ENCODE peak calls at places on chromosomes 11 and 22, in five cellular contexts. D is HFFc6; G is CD8-positive, alpha-beta memory T cell; I is NCI-H1105; J is endodermal cell. F is an unnamed sample.

GRCh38 chr22:25745341-25746011 is 3.5 kb downstream of the MYO18B start:
- DNase-seq in D (no peak), G (no peak), I (no peak), J (no peak), F (no peak)

GRCh38 chr11:134691474-134691873 is 279.4 kb upstream of the B3GAT1 start:
- DNase-seq in D (no peak), G (no peak), I (no peak), J (no peak), F (no peak)

GRCh38 chr22:41487037-41487963 is 18.4 kb downstream of the ACO2 start:
- DNase-seq in D (no peak), G (no peak), I (no peak), J (no peak), F (no peak)

GRCh38 chr11:2804189-2804588 is 81.4 kb downstream of the CDKN1C start:
- DNase-seq in D (no peak), G (no peak), I (no peak), J (peak), F (no peak)

GRCh38 chr22:27459955-27460354 is 341.6 kb downstream of the MN1 start:
- DNase-seq in D (no peak), G (no peak), I (no peak), J (no peak), F (no peak)

GRCh38 chr11:84906995-84907394 is 720.1 kb downstream of the DLG2 start:
- DNase-seq in D (no peak), G (no peak), I (no peak), J (no peak), F (no peak)

GRCh38 chr11:110972640-110973039 is 260.4 kb upstream of the ARHGAP20 start:
- DNase-seq in D (peak), G (no peak), I (no peak), J (no peak), F (no peak)

GRCh38 chr11:69636512-69636866 is 4.5 kb upstream of the CCND1 start:
- DNase-seq in D (peak), G (no peak), I (no peak), J (peak), F (no peak)

F was measured in C1 segment of cervical spinal cord.